ENCODE peak calls at places on chromosomes 2 and 18, in eight cellular contexts. T, P, I, H, F, Q, V and J are unnamed samples.

GRCh38 chr2:212607080-212607479 is 68.5 kb upstream of the ERBB4 start:
- DNase-seq in F (no peak), H (no peak), Q (no peak), V (no peak), P (no peak), T (no peak), I (no peak), J (no peak)

GRCh38 chr18:27057459-27058302 is 127.4 kb downstream of the CHST9 start:
- DNase-seq in T (no peak), I (no peak), P (no peak), F (no peak), H (no peak), V (no peak), Q (no peak), J (no peak)

GRCh38 chr2:24491626-24492282 is 700 bp downstream of the NCOA1 start:
- DNase-seq in V (peak), P (peak), F (peak), I (peak), Q (peak), T (peak), H (peak), J (no peak)

GRCh38 chr2:120887844-120888243 is 152.2 kb downstream of the GLI2 start:
- DNase-seq in Q (no peak), I (no peak), T (no peak), P (no peak), H (peak), F (peak), V (no peak), J (no peak)

GRCh38 chr18:57057890-57058289 is 89.0 kb upstream of the BOD1L2 start:
- DNase-seq in T (no peak), H (no peak), F (no peak), Q (no peak), V (no peak), P (no peak), I (no peak), J (no peak)

GRCh38 chr2:126661702-126662465 is 5.9 kb downstream of the GYPC start:
- DNase-seq in T (no peak), V (peak), I (no peak), Q (no peak), H (no peak), F (no peak), P (no peak), J (no peak)

GRCh38 chr2:217248312-217248935 is 388.6 kb upstream of the TNP1 start:
- DNase-seq in I (peak), P (peak), Q (no peak), T (peak), F (no peak), H (peak), V (peak), J (peak)

GRCh38 chr2:99659874-99660273 is 170.1 kb upstream of the REV1 start:
- DNase-seq in I (peak), T (no peak), V (peak), F (no peak), Q (no peak), H (no peak), P (peak), J (peak)

GRCh38 chr2:110220193-110220564 is 7.8 kb upstream of the MTLN start:
- DNase-seq in P (no peak), V (no peak), F (no peak), Q (no peak), I (no peak), T (no peak), H (no peak), J (no peak)

GRCh38 chr18:3048121-3048520 is 35.2 kb upstream of the LPIN2 start:
- DNase-seq in P (no peak), F (no peak), Q (no peak), I (no peak), V (no peak), H (no peak), T (no peak), J (no peak)

GRCh38 chr2:120631719-120632118 is 103.9 kb upstream of the GLI2 start:
- DNase-seq in H (no peak), T (no peak), P (no peak), Q (no peak), I (no peak), V (no peak), F (no peak), J (no peak)

GRCh38 chr2:46589381-46589780 is 110.0 kb downstream of the TMEM247 start:
- DNase-seq in P (no peak), V (no peak), T (no peak), I (no peak), F (no peak), H (no peak), Q (no peak), J (no peak)

GRCh38 chr2:3641181-3641580 is 16.8 kb upstream of the ALLC start:
- DNase-seq in T (peak), F (peak), P (no peak), I (no peak), H (no peak), V (no peak), Q (no peak), J (no peak)

GRCh38 chr2:159706385-159706980 is 5.8 kb upstream of the MARCHF7 start:
- DNase-seq in H (no peak), T (no peak), F (peak), V (no peak), P (no peak), I (peak), Q (no peak), J (peak)

GRCh38 chr2:205681836-205682238 is 464 bp upstream of the NRP2 start:
- DNase-seq in P (no peak), Q (no peak), I (no peak), T (no peak), F (no peak), V (no peak), H (no peak), J (peak)

GRCh38 chr2:45739796-45740485 is 88.5 kb downstream of the PRKCE start:
- DNase-seq in V (no peak), Q (no peak), I (no peak), T (no peak), P (no peak), H (peak), F (no peak), J (no peak)

GRCh38 chr2:102704531-102704930 is 57.3 kb upstream of the TMEM182 start:
- DNase-seq in P (no peak), Q (no peak), F (no peak), I (no peak), H (no peak), T (no peak), V (no peak), J (no peak)

GRCh38 chr18:37481491-37481890 is 84.1 kb downstream of the CELF4 start:
- DNase-seq in P (no peak), F (peak), V (no peak), H (no peak), I (no peak), T (no peak), Q (no peak), J (no peak)

GRCh38 chr18:47284691-47285370 is 33.4 kb upstream of the SKOR2 start:
- DNase-seq in P (no peak), I (no peak), Q (no peak), H (no peak), V (no peak), T (no peak), F (no peak), J (no peak)

GRCh38 chr18:48514786-48515185 is 24.0 kb upstream of the CTIF start:
- DNase-seq in Q (no peak), P (peak), V (no peak), H (no peak), F (no peak), I (no peak), T (no peak), J (no peak)

GRCh38 chr2:216222650-216223352 is 113.7 kb downstream of the XRCC5 start:
- DNase-seq in H (no peak), T (no peak), V (no peak), P (peak), Q (no peak), F (no peak), I (peak), J (peak)

GRCh38 chr2:157087373-157088005 is 170.0 kb upstream of the GALNT5 start:
- DNase-seq in Q (no peak), H (no peak), I (peak), F (peak), V (no peak), T (no peak), P (peak), J (peak)

DNA sequence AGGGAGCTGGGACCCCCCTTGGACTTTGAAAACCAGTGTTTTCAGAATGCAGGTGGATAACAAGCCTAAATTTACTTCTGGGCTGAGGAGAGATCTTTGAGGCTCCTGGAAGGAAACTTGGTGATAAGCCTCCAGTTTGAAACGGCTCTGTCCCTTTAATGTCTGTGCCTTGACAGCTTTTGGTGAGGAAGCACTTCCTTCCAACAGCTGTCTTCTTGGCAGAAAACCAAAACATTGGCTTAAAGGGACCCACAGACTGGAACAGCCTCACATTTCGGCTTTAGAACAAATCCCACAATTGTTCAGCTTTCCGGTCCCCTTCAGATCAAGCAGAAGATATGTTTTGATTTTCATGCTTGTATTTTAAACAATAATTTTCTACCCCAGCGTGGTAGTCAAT is 3.6 kb downstream of the MYCN start:
- DNase-seq in V (peak), T (no peak), I (no peak), Q (no peak), F (peak), H (peak), P (no peak), J (no peak)
- H3K4me3 ChIP-seq in V (no peak), T (no peak), I (no peak), Q (no peak), F (no peak), H (peak), P (no peak), J (no peak)

DNA sequence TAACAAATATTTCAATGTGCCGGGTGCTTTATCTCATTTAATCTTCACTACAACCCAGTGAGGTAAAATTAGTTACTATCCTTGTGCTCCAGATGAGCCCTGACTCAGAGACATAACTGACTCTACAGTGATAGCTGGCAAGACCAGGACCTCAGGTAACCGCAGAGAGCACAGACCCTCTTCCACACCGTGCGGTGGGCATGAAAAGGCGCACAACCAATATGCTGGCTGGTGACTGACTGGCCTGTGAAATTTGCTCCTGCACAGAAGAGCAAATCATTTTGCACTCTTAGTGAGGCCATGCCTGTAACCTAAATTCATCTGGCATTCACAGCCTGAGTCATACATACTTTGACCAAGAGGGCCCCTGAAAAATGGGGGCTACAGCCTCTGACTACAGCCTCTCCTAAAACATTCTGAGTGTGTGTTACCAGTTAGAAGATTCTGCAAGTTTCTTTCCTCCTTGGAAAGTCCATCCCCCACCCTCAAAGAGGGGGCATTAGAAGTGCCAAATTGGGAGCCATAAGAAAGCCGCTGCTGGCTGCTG is 22.4 kb upstream of the MSGN1 start:
- DNase-seq in H (no peak), Q (no peak), P (no peak), I (no peak), V (no peak), T (no peak), F (no peak), J (peak)
- H3K4me3 ChIP-seq in H (no peak), Q (no peak), P (no peak), I (no peak), V (no peak), T (no peak), F (no peak), J (no peak)

DNA sequence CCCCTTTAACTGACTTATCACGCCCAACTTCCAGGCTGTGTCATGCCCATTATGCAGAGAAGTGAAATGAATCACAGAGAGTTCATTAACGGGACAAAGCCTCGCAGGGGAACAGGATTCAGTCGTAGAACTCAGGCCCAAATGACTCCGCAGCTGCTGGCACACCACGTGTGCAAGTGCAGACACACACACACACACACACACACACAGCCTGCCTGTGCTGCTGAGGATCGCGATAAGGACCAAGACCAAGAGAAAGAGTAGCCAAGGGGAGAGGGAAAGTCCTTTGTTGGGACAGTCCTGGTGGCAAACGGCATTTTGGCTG is 90.0 kb upstream of the TAF1B start:
- DNase-seq in P (peak), I (peak), Q (peak), V (peak), H (no peak), T (no peak), F (peak), J (peak)
- H3K4me3 ChIP-seq in P (no peak), I (peak), Q (peak), V (peak), H (no peak), T (no peak), F (peak), J (peak)

GRCh38 chr2:133317161-133317560 is 251.1 kb downstream of the NCKAP5 start:
- DNase-seq in P (no peak), Q (no peak), H (no peak), V (no peak), T (no peak), I (no peak), F (peak), J (no peak)

GRCh38 chr2:133315280-133315679 is 253.0 kb downstream of the NCKAP5 start:
- DNase-seq in V (no peak), T (no peak), F (no peak), I (no peak), H (no peak), P (no peak), Q (no peak), J (no peak)

GRCh38 chr2:133314761-133315160 is 253.5 kb downstream of the NCKAP5 start:
- DNase-seq in I (no peak), H (no peak), F (peak), P (no peak), Q (no peak), V (no peak), T (no peak), J (no peak)

DNA sequence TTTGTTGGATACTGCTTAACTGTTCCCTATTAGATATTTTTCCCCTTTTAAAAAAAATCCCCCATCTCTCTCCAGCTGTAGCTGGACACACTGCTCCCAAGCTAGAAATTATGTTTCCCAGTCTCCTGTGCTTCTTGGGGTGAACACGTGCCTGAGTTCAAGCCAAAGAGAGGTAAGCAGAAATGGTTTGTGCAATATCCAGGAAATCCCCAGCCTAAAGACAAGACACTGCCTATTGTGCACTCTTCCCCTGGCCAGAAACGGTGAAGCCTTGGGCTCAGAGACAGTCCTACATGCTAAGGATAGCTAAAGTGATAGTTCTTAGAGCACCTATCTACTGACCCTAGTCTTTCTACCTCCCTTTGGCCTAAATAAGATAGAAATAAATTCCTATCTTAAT is 255.9 kb downstream of the NCKAP5 start:
- DNase-seq in I (no peak), P (no peak), F (no peak), Q (no peak), H (no peak), V (no peak), T (no peak), J (no peak)
- H3K4me3 ChIP-seq in I (no peak), P (no peak), F (no peak), Q (no peak), H (no peak), V (no peak), T (no peak), J (no peak)

DNA sequence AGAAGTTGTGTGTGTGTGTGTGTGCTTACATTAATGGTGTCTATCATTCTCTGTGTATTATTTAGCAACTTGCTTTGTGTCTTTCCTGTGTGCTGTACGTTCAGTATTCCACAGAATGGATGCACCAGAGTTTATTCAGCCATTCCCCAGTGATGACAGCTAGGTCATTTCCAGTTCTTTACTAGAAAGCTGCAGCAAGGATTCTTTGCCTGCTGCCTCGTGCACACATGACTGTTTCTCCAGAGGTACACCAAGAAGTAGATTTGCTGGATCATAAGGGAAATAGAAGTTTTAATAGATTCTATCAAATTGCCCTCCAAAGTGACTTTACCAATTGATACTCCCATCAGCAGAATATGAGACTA is 67.3 kb downstream of the SDC1 start:
- DNase-seq in H (no peak), Q (no peak), F (peak), V (no peak), I (peak), T (no peak), P (peak), J (peak)
- H3K4me3 ChIP-seq in H (no peak), Q (no peak), F (peak), V (no peak), I (no peak), T (no peak), P (no peak), J (no peak)

GRCh38 chr18:22564036-22564435 is 146.3 kb upstream of the CTAGE1 start:
- DNase-seq in F (no peak), Q (no peak), T (no peak), I (peak), P (peak), H (no peak), V (no peak), J (peak)

GRCh38 chr18:22560797-22561196 is 143.1 kb upstream of the CTAGE1 start:
- DNase-seq in P (no peak), T (no peak), Q (no peak), F (no peak), V (no peak), I (no peak), H (no peak), J (no peak)

GRCh38 chr18:22560283-22560627 is 142.5 kb upstream of the CTAGE1 start:
- DNase-seq in Q (no peak), H (no peak), I (no peak), T (no peak), F (no peak), V (no peak), P (no peak), J (no peak)

GRCh38 chr18:22559414-22560282 is 141.9 kb upstream of the CTAGE1 start:
- DNase-seq in H (peak), Q (no peak), I (peak), T (peak), P (peak), F (peak), V (peak), J (peak)

DNA sequence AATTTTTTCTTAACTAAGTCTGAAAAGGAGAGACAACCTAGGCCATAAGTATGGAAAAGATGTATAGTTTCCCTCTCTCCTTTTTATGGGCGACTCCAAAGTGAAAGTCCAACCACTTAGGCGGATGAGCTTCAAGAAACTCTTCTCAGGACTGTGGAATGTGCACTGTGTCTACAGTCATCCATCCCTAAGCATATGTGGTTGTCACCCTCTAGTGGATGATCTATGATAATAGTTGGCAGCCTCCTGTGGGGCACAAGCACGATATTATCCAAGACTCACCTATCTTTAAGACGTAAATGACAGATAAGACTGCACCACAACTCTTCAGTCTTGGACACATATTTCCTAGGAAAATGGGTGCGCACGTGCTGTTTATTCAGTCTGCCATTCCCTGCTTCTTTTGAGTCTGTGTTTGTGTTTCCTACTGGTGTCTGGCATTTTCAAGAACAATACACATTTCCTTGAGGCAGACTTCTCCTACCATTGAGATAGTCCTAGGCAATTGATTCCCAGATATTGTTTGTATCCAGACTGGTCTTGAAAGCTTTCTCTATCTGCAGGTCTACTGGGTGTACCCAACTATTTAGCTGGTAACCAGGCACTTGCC is 145.5 kb upstream of the CTAGE1 start:
- DNase-seq in F (peak), Q (peak), P (peak), H (peak), T (no peak), V (peak), I (peak), J (peak)
- H3K4me3 ChIP-seq in F (peak), Q (no peak), P (no peak), H (no peak), T (no peak), V (peak), I (peak), J (peak)